ENCODE peak calls at places on chromosome 6, in five cellular contexts. U is cortex of kidney; H is NCI-H1105; K is stimulated activated CD4-positive, alpha-beta T cell treated with anti-CD3 and anti-CD28 coated beads, TNF-alpha, amount 100 ng/mL, for 4 hours; O is AG09309. C is an unnamed sample.

GRCh38 chr6:146543211-146543939 is at the start of gene RAB32:
- DNase-seq in O (peak; percentile 78), K (no peak), H (no peak), U (peak; percentile 67), C (no peak)

GRCh38 chr6:4459032-4459431 is 317.2 kb upstream of the CDYL start:
- DNase-seq in K (no peak), H (no peak), U (no peak), O (peak; percentile 31), C (peak; percentile 47)

GRCh38 chr6:20402181-20403079 is 751 bp downstream of the E2F3 start:
- DNase-seq in K (no peak), O (no peak), H (peak; percentile 19), U (no peak), C (peak; percentile 72)

GRCh38 chr6:161186173-161186769 is 87.6 kb downstream of the AGPAT4 start:
- DNase-seq in H (no peak), U (no peak), K (no peak), O (peak; percentile 78), C (peak; percentile 67)

GRCh38 chr6:89454300-89454699 is 21.3 kb downstream of the ANKRD6 start:
- DNase-seq in H (no peak), O (no peak), K (no peak), U (no peak), C (no peak)

GRCh38 chr6:108446629-108447150 is 114.0 kb upstream of the FOXO3 start:
- DNase-seq in H (no peak), K (no peak), O (no peak), U (no peak), C (peak; percentile 9)

GRCh38 chr6:4294636-4295035 is 159.3 kb upstream of the ECI2 start:
- DNase-seq in K (no peak), U (no peak), H (no peak), O (no peak), C (no peak)

GRCh38 chr6:34315256-34315655 is 66.5 kb upstream of the SMIM29 start:
- DNase-seq in U (no peak), O (no peak), H (no peak), K (no peak), C (no peak)

GRCh38 chr6:162068340-162068739 is 659.2 kb downstream of the PRKN start:
- DNase-seq in O (no peak), K (no peak), U (no peak), H (no peak), C (no peak)

GRCh38 chr6:101110814-101111213 is 229.7 kb upstream of the ASCC3 start:
- DNase-seq in H (no peak), O (no peak), U (no peak), K (no peak), C (no peak)

GRCh38 chr6:37483502-37483901 is 16.2 kb downstream of the CCDC167 start:
- DNase-seq in O (no peak), K (no peak), U (no peak), H (no peak), C (no peak)

GRCh38 chr6:55069132-55069781 is 105.1 kb upstream of the HCRTR2 start:
- DNase-seq in K (no peak), O (peak; percentile 31), U (no peak), H (peak; percentile 1), C (peak; percentile 44)

GRCh38 chr6:90222724-90223198 is 73.9 kb downstream of the BACH2 start:
- DNase-seq in U (no peak), K (peak; percentile 32), H (no peak), O (no peak), C (peak; percentile 75)

GRCh38 chr6:168501561-168501960 is 60.6 kb downstream of the SMOC2 start:
- DNase-seq in K (no peak), U (no peak), O (no peak), H (no peak), C (no peak)

GRCh38 chr6:47360388-47360787 is 50.7 kb upstream of the TNFRSF21 start:
- DNase-seq in U (no peak), K (no peak), O (no peak), H (no peak), C (no peak)

GRCh38 chr6:166330612-166331011 is 11.7 kb downstream of the SFT2D1 start:
- DNase-seq in U (no peak), K (no peak), H (no peak), O (no peak), C (no peak)

GRCh38 chr6:30800876-30801275 is 56.5 kb upstream of the IER3 start:
- DNase-seq in U (no peak), H (no peak), O (no peak), K (no peak), C (no peak)

GRCh38 chr6:63458480-63459115 is 113.7 kb upstream of the LOC128125822 start:
- DNase-seq in O (no peak), H (no peak), U (no peak), K (no peak), C (no peak)

GRCh38 chr6:25743868-25744267 is 10.7 kb upstream of the SLC17A4 start:
- DNase-seq in U (no peak), O (no peak), K (no peak), H (no peak), C (no peak)

GRCh38 chr6:17470209-17470952 is 77.0 kb downstream of the CAP2 start:
- DNase-seq in H (no peak), O (no peak), U (no peak), K (no peak), C (no peak)

GRCh38 chr6:6125495-6125894 is 118.8 kb upstream of the NRN1 start:
- DNase-seq in U (no peak), O (no peak), H (no peak), K (no peak), C (no peak)

GRCh38 chr6:14476793-14477531 is 359.4 kb downstream of the CD83 start:
- DNase-seq in O (peak; percentile 76), K (no peak), H (no peak), U (no peak), C (no peak)

GRCh38 chr6:35919085-35919826 is 1.6 kb downstream of the SRPK1 start:
- DNase-seq in H (no peak), O (no peak), U (no peak), K (no peak), C (peak; percentile 83)

GRCh38 chr6:85828973-85829372 is 186.3 kb upstream of the SYNCRIP start:
- DNase-seq in K (no peak), O (no peak), H (no peak), U (no peak), C (no peak)

GRCh38 chr6:80170433-80170832 is 64.0 kb downstream of the BCKDHB start:
- DNase-seq in K (no peak), U (no peak), O (no peak), H (no peak), C (no peak)

GRCh38 chr6:165308926-165309731 is at the start of gene C6orf118:
- DNase-seq in H (peak; percentile 95), K (no peak), O (peak; percentile 1), U (no peak), C (no peak)

C was measured in RKO.